ENCODE peak calls at places on chromosomes 7 and 10, in nine cellular contexts. One of them, this sample, is unnamed.

GRCh38 chr7:100676501-100677306 is 3.2 kb downstream of the GNB2 start:
- DNase-seq in suprapubic skin: peak; percentile 69
- DNase-seq in lower lobe of right lung: peak; percentile 50
- DNase-seq in brain microvascular endothelial cell: no peak
- DNase-seq in stomach: no peak
- DNase-seq in foreskin keratinocyte: no peak
- DNase-seq in heart right ventricle: no peak
- DNase-seq in kidney: peak; percentile 79
- DNase-seq in Peyer's patch: no peak
- DNase-seq in this sample: no peak

GRCh38 chr7:9091282-9091681 is 657.9 kb downstream of the NXPH1 start:
- DNase-seq in suprapubic skin: no peak
- DNase-seq in lower lobe of right lung: no peak
- DNase-seq in brain microvascular endothelial cell: no peak
- DNase-seq in stomach: no peak
- DNase-seq in foreskin keratinocyte: no peak
- DNase-seq in heart right ventricle: no peak
- DNase-seq in kidney: no peak
- DNase-seq in Peyer's patch: no peak
- DNase-seq in this sample: no peak

GRCh38 chr10:48817141-48817540 is 122.5 kb downstream of the LRRC18 start:
- DNase-seq in suprapubic skin: no peak
- DNase-seq in lower lobe of right lung: no peak
- DNase-seq in brain microvascular endothelial cell: no peak
- DNase-seq in stomach: no peak
- DNase-seq in foreskin keratinocyte: no peak
- DNase-seq in heart right ventricle: no peak
- DNase-seq in kidney: no peak
- DNase-seq in Peyer's patch: no peak
- DNase-seq in this sample: no peak

GRCh38 chr7:6402741-6403140 is 45.0 kb downstream of the DAGLB start:
- DNase-seq in suprapubic skin: no peak
- DNase-seq in lower lobe of right lung: no peak
- DNase-seq in brain microvascular endothelial cell: no peak
- DNase-seq in stomach: no peak
- DNase-seq in foreskin keratinocyte: no peak
- DNase-seq in heart right ventricle: no peak
- DNase-seq in kidney: no peak
- DNase-seq in Peyer's patch: no peak
- DNase-seq in this sample: no peak

GRCh38 chr7:147711429-147711828 is 879.1 kb upstream of the C7orf33 start:
- DNase-seq in suprapubic skin: no peak
- DNase-seq in lower lobe of right lung: no peak
- DNase-seq in brain microvascular endothelial cell: no peak
- DNase-seq in stomach: no peak
- DNase-seq in foreskin keratinocyte: no peak
- DNase-seq in heart right ventricle: no peak
- DNase-seq in kidney: no peak
- DNase-seq in Peyer's patch: no peak
- DNase-seq in this sample: no peak

GRCh38 chr7:33757563-33758165 is 147.7 kb upstream of the BMPER start:
- DNase-seq in suprapubic skin: no peak
- DNase-seq in lower lobe of right lung: no peak
- DNase-seq in brain microvascular endothelial cell: peak; percentile 59
- DNase-seq in stomach: peak; percentile 55
- DNase-seq in foreskin keratinocyte: peak; percentile 26
- DNase-seq in heart right ventricle: no peak
- DNase-seq in kidney: no peak
- DNase-seq in Peyer's patch: no peak
- DNase-seq in this sample: peak; percentile 40

GRCh38 chr7:47587389-47587788 is 5.5 kb upstream of the TNS3 start:
- DNase-seq in suprapubic skin: peak; percentile 70
- DNase-seq in lower lobe of right lung: peak; percentile 79
- DNase-seq in brain microvascular endothelial cell: no peak
- DNase-seq in stomach: peak; percentile 57
- DNase-seq in foreskin keratinocyte: no peak
- DNase-seq in heart right ventricle: no peak
- DNase-seq in kidney: no peak
- DNase-seq in Peyer's patch: no peak
- DNase-seq in this sample: no peak

GRCh38 chr7:129298268-129298893 is 73.6 kb downstream of the AHCYL2 start:
- DNase-seq in suprapubic skin: no peak
- DNase-seq in lower lobe of right lung: peak; percentile 54
- DNase-seq in brain microvascular endothelial cell: peak; percentile 34
- DNase-seq in stomach: peak; percentile 61
- DNase-seq in foreskin keratinocyte: peak; percentile 21
- DNase-seq in heart right ventricle: peak; percentile 21
- DNase-seq in kidney: no peak
- DNase-seq in Peyer's patch: peak; percentile 74
- DNase-seq in this sample: peak; percentile 12

GRCh38 chr7:41996381-41997035 is 240.5 kb downstream of the GLI3 start:
- DNase-seq in suprapubic skin: no peak
- DNase-seq in lower lobe of right lung: no peak
- DNase-seq in brain microvascular endothelial cell: peak; percentile 54
- DNase-seq in stomach: no peak
- DNase-seq in foreskin keratinocyte: peak; percentile 92
- DNase-seq in heart right ventricle: no peak
- DNase-seq in kidney: no peak
- DNase-seq in Peyer's patch: no peak
- DNase-seq in this sample: peak; percentile 26

GRCh38 chr10:6255548-6256061 is 52.9 kb downstream of the PFKFB3 start:
- DNase-seq in suprapubic skin: no peak
- DNase-seq in lower lobe of right lung: peak; percentile 67
- DNase-seq in brain microvascular endothelial cell: no peak
- DNase-seq in stomach: peak; percentile 84
- DNase-seq in foreskin keratinocyte: peak; percentile 18
- DNase-seq in heart right ventricle: no peak
- DNase-seq in kidney: no peak
- DNase-seq in Peyer's patch: peak; percentile 29
- DNase-seq in this sample: no peak

GRCh38 chr10:119375574-119376265 is 166.8 kb downstream of the RGS10 start:
- DNase-seq in suprapubic skin: peak; percentile 81
- DNase-seq in lower lobe of right lung: peak; percentile 43
- DNase-seq in brain microvascular endothelial cell: no peak
- DNase-seq in stomach: peak; percentile 38
- DNase-seq in foreskin keratinocyte: no peak
- DNase-seq in heart right ventricle: no peak
- DNase-seq in kidney: no peak
- DNase-seq in Peyer's patch: peak; percentile 61
- DNase-seq in this sample: no peak

GRCh38 chr10:44030132-44030531 is 354.8 kb downstream of the CXCL12 start:
- DNase-seq in suprapubic skin: no peak
- DNase-seq in lower lobe of right lung: no peak
- DNase-seq in brain microvascular endothelial cell: no peak
- DNase-seq in stomach: no peak
- DNase-seq in foreskin keratinocyte: no peak
- DNase-seq in heart right ventricle: no peak
- DNase-seq in kidney: no peak
- DNase-seq in Peyer's patch: no peak
- DNase-seq in this sample: no peak

GRCh38 chr7:151008511-151009323 is 15.6 kb downstream of the ATG9B start:
- DNase-seq in suprapubic skin: no peak
- DNase-seq in lower lobe of right lung: peak; percentile 73
- DNase-seq in brain microvascular endothelial cell: no peak
- DNase-seq in stomach: no peak
- DNase-seq in foreskin keratinocyte: peak; percentile 39
- DNase-seq in heart right ventricle: peak; percentile 88
- DNase-seq in kidney: peak; percentile 90
- DNase-seq in Peyer's patch: peak; percentile 85
- DNase-seq in this sample: no peak

GRCh38 chr10:43204943-43205671 is 61.8 kb downstream of the RASGEF1A start:
- DNase-seq in suprapubic skin: peak; percentile 57
- DNase-seq in lower lobe of right lung: peak; percentile 70
- DNase-seq in brain microvascular endothelial cell: peak; percentile 48
- DNase-seq in stomach: peak; percentile 49
- DNase-seq in foreskin keratinocyte: peak; percentile 62
- DNase-seq in heart right ventricle: no peak
- DNase-seq in kidney: peak; percentile 78
- DNase-seq in Peyer's patch: peak; percentile 70
- DNase-seq in this sample: peak; percentile 42

GRCh38 chr7:142753366-142753765 is 4.1 kb downstream of the PRSS1 start:
- DNase-seq in suprapubic skin: no peak
- DNase-seq in lower lobe of right lung: no peak
- DNase-seq in brain microvascular endothelial cell: no peak
- DNase-seq in stomach: no peak
- DNase-seq in foreskin keratinocyte: peak; percentile 14
- DNase-seq in heart right ventricle: no peak
- DNase-seq in kidney: no peak
- DNase-seq in Peyer's patch: no peak
- DNase-seq in this sample: no peak

GRCh38 chr10:59868974-59869940 is 37.1 kb downstream of the CCDC6 start:
- DNase-seq in suprapubic skin: no peak
- DNase-seq in lower lobe of right lung: no peak
- DNase-seq in brain microvascular endothelial cell: no peak
- DNase-seq in stomach: no peak
- DNase-seq in foreskin keratinocyte: no peak
- DNase-seq in heart right ventricle: no peak
- DNase-seq in kidney: no peak
- DNase-seq in Peyer's patch: no peak
- DNase-seq in this sample: no peak

GRCh38 chr10:59864141-59864962 is 42.0 kb downstream of the CCDC6 start:
- DNase-seq in suprapubic skin: no peak
- DNase-seq in lower lobe of right lung: no peak
- DNase-seq in brain microvascular endothelial cell: no peak
- DNase-seq in stomach: no peak
- DNase-seq in foreskin keratinocyte: no peak
- DNase-seq in heart right ventricle: no peak
- DNase-seq in kidney: no peak
- DNase-seq in Peyer's patch: no peak
- DNase-seq in this sample: no peak

GRCh38 chr10:59867590-59867989 is 38.8 kb downstream of the CCDC6 start:
- DNase-seq in suprapubic skin: no peak
- DNase-seq in lower lobe of right lung: no peak
- DNase-seq in brain microvascular endothelial cell: no peak
- DNase-seq in stomach: no peak
- DNase-seq in foreskin keratinocyte: no peak
- DNase-seq in heart right ventricle: no peak
- DNase-seq in kidney: no peak
- DNase-seq in Peyer's patch: no peak
- DNase-seq in this sample: no peak

GRCh38 chr10:59870152-59870551 is 36.2 kb downstream of the CCDC6 start:
- DNase-seq in suprapubic skin: no peak
- DNase-seq in lower lobe of right lung: no peak
- DNase-seq in brain microvascular endothelial cell: no peak
- DNase-seq in stomach: no peak
- DNase-seq in foreskin keratinocyte: no peak
- DNase-seq in heart right ventricle: no peak
- DNase-seq in kidney: no peak
- DNase-seq in Peyer's patch: no peak
- DNase-seq in this sample: no peak

DNA sequence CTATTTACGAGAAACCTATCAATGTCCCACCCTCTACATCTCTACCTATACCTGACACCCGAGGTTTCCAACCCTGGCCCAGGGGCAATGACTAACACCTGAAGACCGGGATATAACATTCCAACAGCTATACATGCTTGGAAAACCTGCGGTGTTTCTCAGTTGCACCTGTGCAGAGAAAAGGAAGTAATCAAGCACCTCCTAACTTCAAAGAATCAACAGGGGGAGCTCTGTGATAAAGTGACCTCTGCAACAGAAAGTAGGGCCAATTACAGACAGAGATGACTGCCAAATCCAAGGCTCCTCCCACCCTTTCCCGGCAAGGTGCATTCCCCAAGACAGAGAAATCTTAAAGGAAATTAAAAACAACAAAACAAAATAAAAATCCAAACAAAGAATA is 41.3 kb downstream of the CCDC6 start:
- DNase-seq in suprapubic skin: no peak
- DNase-seq in lower lobe of right lung: no peak
- DNase-seq in brain microvascular endothelial cell: no peak
- DNase-seq in stomach: peak; percentile 65
- DNase-seq in foreskin keratinocyte: peak; percentile 96
- DNase-seq in heart right ventricle: no peak
- DNase-seq in kidney: no peak
- DNase-seq in Peyer's patch: peak; percentile 63
- DNase-seq in this sample: no peak
- TF ChIP-seq CTCF in suprapubic skin: no peak
- TF ChIP-seq CTCF in lower lobe of right lung: peak; percentile 42
- TF ChIP-seq CTCF in brain microvascular endothelial cell: peak; percentile 38
- TF ChIP-seq CTCF in stomach: peak; percentile 48
- TF ChIP-seq CTCF in foreskin keratinocyte: peak; percentile 95
- TF ChIP-seq CTCF in heart right ventricle: peak; percentile 44
- TF ChIP-seq CTCF in kidney: peak; percentile 40
- TF ChIP-seq CTCF in Peyer's patch: peak; percentile 42
- TF ChIP-seq CTCF in this sample: no peak

GRCh38 chr7:125033506-125033905 is 103.9 kb upstream of the POT1 start:
- DNase-seq in suprapubic skin: no peak
- DNase-seq in lower lobe of right lung: no peak
- DNase-seq in brain microvascular endothelial cell: no peak
- DNase-seq in stomach: no peak
- DNase-seq in foreskin keratinocyte: no peak
- DNase-seq in heart right ventricle: no peak
- DNase-seq in kidney: no peak
- DNase-seq in Peyer's patch: no peak
- DNase-seq in this sample: no peak
- TF ChIP-seq CTCF in suprapubic skin: no peak
- TF ChIP-seq CTCF in lower lobe of right lung: no peak
- TF ChIP-seq CTCF in brain microvascular endothelial cell: no peak
- TF ChIP-seq CTCF in stomach: no peak
- TF ChIP-seq CTCF in foreskin keratinocyte: no peak
- TF ChIP-seq CTCF in heart right ventricle: no peak
- TF ChIP-seq CTCF in kidney: no peak
- TF ChIP-seq CTCF in Peyer's patch: no peak
- TF ChIP-seq CTCF in this sample: no peak

GRCh38 chr7:25633420-25633819 is 405.1 kb upstream of the NPVF start:
- DNase-seq in suprapubic skin: no peak
- DNase-seq in lower lobe of right lung: no peak
- DNase-seq in brain microvascular endothelial cell: no peak
- DNase-seq in stomach: no peak
- DNase-seq in foreskin keratinocyte: no peak
- DNase-seq in heart right ventricle: no peak
- DNase-seq in kidney: no peak
- DNase-seq in Peyer's patch: no peak
- DNase-seq in this sample: no peak
- TF ChIP-seq CTCF in suprapubic skin: no peak
- TF ChIP-seq CTCF in lower lobe of right lung: no peak
- TF ChIP-seq CTCF in brain microvascular endothelial cell: no peak
- TF ChIP-seq CTCF in stomach: no peak
- TF ChIP-seq CTCF in foreskin keratinocyte: no peak
- TF ChIP-seq CTCF in heart right ventricle: no peak
- TF ChIP-seq CTCF in kidney: no peak
- TF ChIP-seq CTCF in Peyer's patch: no peak
- TF ChIP-seq CTCF in this sample: no peak

DNA sequence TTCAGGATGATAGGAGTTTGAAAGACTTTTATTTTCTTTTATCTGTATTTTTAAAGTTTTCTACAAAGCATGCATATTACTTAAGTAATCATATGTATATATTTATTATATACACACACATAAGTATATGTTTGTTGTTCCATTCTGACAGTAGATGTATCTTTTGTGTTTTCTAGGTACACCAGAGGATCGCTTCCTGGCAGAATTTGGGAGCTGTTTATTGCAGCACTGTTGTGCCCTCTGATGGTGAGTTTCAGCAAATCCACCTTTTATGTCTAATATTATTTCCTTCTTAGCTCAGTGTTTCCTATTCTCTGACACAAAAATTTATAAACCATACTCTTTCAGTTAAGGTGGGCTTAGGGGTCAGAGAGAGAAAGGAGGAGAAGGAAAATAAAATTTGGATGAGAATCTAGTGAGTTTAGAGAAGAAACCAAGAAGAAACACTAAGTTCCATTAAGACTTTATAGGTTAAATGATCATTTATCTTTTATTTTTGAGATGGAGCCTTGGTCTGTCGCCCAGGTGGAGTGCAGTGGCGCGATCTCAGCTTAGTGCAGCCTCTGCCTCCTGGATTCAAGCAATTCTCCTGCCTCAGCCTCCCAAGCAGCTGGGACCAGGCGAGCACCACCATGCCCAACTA is 59.2 kb upstream of the OIT3 start:
- DNase-seq in suprapubic skin: no peak
- DNase-seq in lower lobe of right lung: no peak
- DNase-seq in brain microvascular endothelial cell: peak; percentile 55
- DNase-seq in stomach: peak; percentile 43
- DNase-seq in foreskin keratinocyte: peak; percentile 45
- DNase-seq in heart right ventricle: no peak
- DNase-seq in kidney: no peak
- DNase-seq in Peyer's patch: peak; percentile 51
- DNase-seq in this sample: peak; percentile 59
- TF ChIP-seq CTCF in suprapubic skin: peak; percentile 46
- TF ChIP-seq CTCF in lower lobe of right lung: peak; percentile 58
- TF ChIP-seq CTCF in brain microvascular endothelial cell: peak; percentile 71
- TF ChIP-seq CTCF in stomach: peak; percentile 55
- TF ChIP-seq CTCF in foreskin keratinocyte: peak; percentile 87
- TF ChIP-seq CTCF in heart right ventricle: peak; percentile 71
- TF ChIP-seq CTCF in kidney: peak; percentile 66
- TF ChIP-seq CTCF in Peyer's patch: peak; percentile 45
- TF ChIP-seq CTCF in this sample: peak; percentile 84